ENCODE peak calls at places on chromosomes 4 and X, in ten cellular contexts. G, S, F, Q, D, L, Y, W, E and N are unnamed samples.

GRCh38 chrX:26581086-26581485 is 365.1 kb downstream of the MAGEB5 start:
- DNase-seq in Y (no peak), L (peak; percentile 14), F (peak; percentile 33), S (no peak), G (no peak), W (no peak), Q (peak; percentile 2), E (no peak), D (no peak), N (no peak)

GRCh38 chr4:109648266-109648996 is 54.8 kb downstream of the CASP6 start:
- DNase-seq in Y (no peak), Q (no peak), S (no peak), W (no peak), E (no peak), G (no peak), D (peak; percentile 11), F (no peak), L (no peak), N (peak; percentile 75)

GRCh38 chr4:90960840-90961239 is 833.6 kb downstream of the CCSER1 start:
- DNase-seq in Y (no peak), S (no peak), W (no peak), E (no peak), Q (no peak), G (no peak), F (no peak), D (no peak), L (no peak), N (no peak)

GRCh38 chr4:116401293-116401692 is 684.1 kb downstream of the TRAM1L1 start:
- DNase-seq in S (no peak), W (no peak), D (no peak), E (no peak), G (no peak), F (no peak), L (no peak), Q (no peak), Y (no peak), N (no peak)

GRCh38 chr4:168475745-168476144 is 4.5 kb downstream of the DDX60L start:
- DNase-seq in L (no peak), G (no peak), W (no peak), Y (no peak), S (no peak), D (no peak), E (peak; percentile 38), F (no peak), Q (peak; percentile 15), N (no peak)

GRCh38 chr4:101346312-101346561 is 1.1 kb downstream of the PPP3CA start:
- DNase-seq in F (no peak), L (no peak), Y (no peak), E (no peak), G (no peak), D (peak; percentile 68), W (peak; percentile 52), Q (no peak), S (no peak), N (peak; percentile 39)

GRCh38 chr4:8379281-8379680 is 61.2 kb downstream of the ACOX3 start:
- DNase-seq in Y (peak; percentile 50), W (no peak), S (no peak), L (no peak), D (no peak), G (no peak), E (no peak), F (no peak), Q (no peak), N (no peak)

GRCh38 chrX:71195959-71196727 is 26.9 kb upstream of the GJB1 start:
- DNase-seq in S (no peak), D (no peak), Y (no peak), F (no peak), W (no peak), Q (no peak), L (no peak), E (no peak), G (no peak), N (peak; percentile 57)

GRCh38 chrX:21176927-21177571 is 197.2 kb upstream of the CNKSR2 start:
- DNase-seq in S (no peak), Q (no peak), W (no peak), D (no peak), E (no peak), F (no peak), G (no peak), Y (no peak), L (no peak), N (no peak)

GRCh38 chr4:113539408-113539807 is 222.1 kb downstream of the CAMK2D start:
- DNase-seq in Q (peak; percentile 27), S (no peak), Y (no peak), L (peak; percentile 67), G (no peak), F (peak; percentile 91), E (no peak), W (no peak), D (no peak), N (no peak)

GRCh38 chrX:68936186-68936585 is 107.4 kb downstream of the EFNB1 start:
- DNase-seq in Q (no peak), F (no peak), W (no peak), S (no peak), L (no peak), E (no peak), G (no peak), Y (peak; percentile 27), D (no peak), N (no peak)

GRCh38 chr4:167524091-167524490 is 289.8 kb upstream of the SPOCK3 start:
- DNase-seq in F (no peak), L (no peak), Y (no peak), W (no peak), Q (no peak), D (no peak), S (no peak), G (no peak), E (no peak), N (no peak)

GRCh38 chr4:142523111-142523510 is 323.0 kb downstream of the INPP4B start:
- DNase-seq in W (no peak), Y (no peak), S (no peak), G (no peak), Q (no peak), L (no peak), F (no peak), D (no peak), E (no peak), N (no peak)

GRCh38 chrX:21427086-21427485 is 52.9 kb downstream of the CNKSR2 start:
- DNase-seq in Y (no peak), F (no peak), G (no peak), E (no peak), L (no peak), Q (no peak), S (no peak), W (no peak), D (no peak), N (no peak)

GRCh38 chr4:81335221-81335912 is 120.3 kb upstream of the PRKG2 start:
- DNase-seq in F (peak; percentile 25), G (no peak), D (no peak), E (no peak), Q (no peak), Y (no peak), S (no peak), L (no peak), W (no peak), N (no peak)

GRCh38 chr4:15158410-15159091 is 156.3 kb downstream of the CPEB2 start:
- DNase-seq in W (no peak), Y (no peak), E (peak; percentile 50), Q (no peak), L (no peak), D (no peak), G (no peak), F (no peak), S (no peak), N (no peak)

GRCh38 chrX:119541188-119541587 is 24.0 kb downstream of the STEEP1 start:
- DNase-seq in Y (no peak), E (no peak), S (no peak), F (peak; percentile 86), L (peak; percentile 63), W (no peak), G (no peak), Q (peak; percentile 70), D (no peak), N (no peak)

GRCh38 chr4:157220026-157220881 is at the start of gene GRIA2:
- DNase-seq in F (peak; percentile 54), W (peak; percentile 32), D (peak; percentile 89), Y (no peak), G (no peak), Q (peak; percentile 66), L (peak; percentile 52), E (peak; percentile 93), S (peak; percentile 51), N (no peak)
- H3K4me3 ChIP-seq in F (peak within 1 kb of the TSS; percentile 37), W (peak within 1 kb of the TSS; percentile 18), D (peak within 1 kb of the TSS; percentile 57), Y (peak within 1 kb of the TSS; percentile 46), G (peak within 1 kb of the TSS; percentile 32), Q (peak within 1 kb of the TSS; percentile 23), L (peak within 1 kb of the TSS; percentile 38), E (peak within 1 kb of the TSS; percentile 62), S (peak within 1 kb of the TSS; percentile 43), N (no peak within 1 kb of the TSS)

DNA sequence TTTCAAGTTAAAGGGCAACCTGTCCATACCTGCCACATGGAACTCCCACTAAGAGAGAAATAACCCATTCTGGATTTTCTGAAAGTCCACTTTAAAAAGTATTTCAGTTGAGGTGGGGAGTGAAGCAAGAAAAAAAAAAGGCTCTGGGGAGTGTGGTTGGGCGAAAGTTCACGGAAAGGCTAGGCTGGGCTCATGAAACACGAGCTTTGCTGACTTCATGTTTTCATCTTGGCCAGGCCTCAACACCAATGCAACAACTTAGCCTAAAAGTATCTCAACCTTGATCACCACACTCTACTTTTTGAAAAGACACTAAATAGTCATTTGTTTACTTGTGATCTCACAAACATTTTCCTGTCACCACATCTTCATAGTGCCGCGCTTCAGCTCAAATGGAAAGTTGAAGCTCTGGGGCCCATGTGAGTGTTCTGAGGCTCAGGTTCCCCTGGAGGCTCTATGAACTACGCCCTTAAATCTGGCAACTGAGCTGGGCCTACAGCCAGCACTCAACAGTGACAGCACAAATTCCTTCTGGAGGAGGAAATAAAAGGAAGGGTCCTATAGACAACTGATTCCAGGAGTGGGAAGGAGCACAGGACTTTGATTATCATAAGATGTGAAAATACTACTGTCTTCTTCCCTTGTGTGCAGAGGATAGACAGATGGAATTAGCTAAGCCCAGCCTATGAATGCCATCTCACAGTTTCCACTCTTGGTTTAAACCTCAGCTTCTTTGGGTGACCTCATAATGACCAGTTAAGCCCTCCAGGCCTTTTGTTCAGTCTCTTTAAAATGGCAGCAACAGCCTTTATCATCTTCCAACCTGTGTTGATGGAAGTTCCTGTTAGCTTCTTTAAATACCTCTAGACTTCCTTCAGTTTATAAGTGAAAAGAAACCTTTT is 5.1 kb downstream of the CD40LG start:
- DNase-seq in Y (no peak), S (peak; percentile 27), Q (no peak), L (no peak), G (no peak), W (no peak), F (no peak), E (no peak), D (no peak), N (no peak)
- H3K4me1 ChIP-seq in Y (peaks cover 3% of the 10 kb centered on the region), S (no peaks in the 10 kb centered on the region), Q (no peaks in the 10 kb centered on the region), L (no peaks in the 10 kb centered on the region), G (no peaks in the 10 kb centered on the region), W (no peaks in the 10 kb centered on the region), F (no peaks in the 10 kb centered on the region), E (peaks cover 29% of the 10 kb centered on the region), D (no peaks in the 10 kb centered on the region), N (peaks cover 37% of the 10 kb centered on the region)

GRCh38 chr4:64857198-64857597 is 447.9 kb upstream of the TECRL start:
- DNase-seq in W (no peak), Q (no peak), F (no peak), G (no peak), D (no peak), Y (no peak), L (no peak), E (no peak), S (no peak), N (no peak)
- H3K9me3 ChIP-seq in W (peaks cover 9% of the 10 kb centered on the region), Q (no peaks in the 10 kb centered on the region), F (peaks cover 3% of the 10 kb centered on the region), G (no peaks in the 10 kb centered on the region), D (no peaks in the 10 kb centered on the region), Y (no peaks in the 10 kb centered on the region), L (no peaks in the 10 kb centered on the region), E (no peaks in the 10 kb centered on the region), S (no peaks in the 10 kb centered on the region), N (no peaks in the 10 kb centered on the region)

GRCh38 chr4:164847967-164848649 is 28.9 kb upstream of the APELA start:
- DNase-seq in F (no peak), Q (no peak), D (no peak), E (no peak), S (no peak), Y (no peak), G (no peak), L (no peak), W (no peak), N (no peak)
- H3K4me3 ChIP-seq in F (no peak overlapping the region), Q (no peak overlapping the region), D (no peak overlapping the region), E (no peak overlapping the region), S (no peak overlapping the region), Y (no peak overlapping the region), G (no peak overlapping the region), L (no peak overlapping the region), W (no peak overlapping the region), N (no peak overlapping the region)